ENCODE peak calls at places on chromosomes 5 and 9, in six cellular contexts. M is RCC 7860; X is HepG2; N is NCI-H748 treated with DMSO at 0.1 percent for 48 hours; I is stimulated activated naive B cell treated with anti-CD40 and anti-IgM and Interleukin-4, amounts not matched to agents 10 μg/mL and 1 μg/mL and 100 μg/mL, for 72 hours; G is Calu3. B is an unnamed sample.
A peak's percentile ranks its signal among the peaks of the same experiment; 100 is the strongest.

GRCh38 chr9:119195521-119195920 is 173.7 kb downstream of the BRINP1 start:
- DNase-seq in G (no peak), X (no peak), M (no peak), N (no peak), I (no peak), B (no peak)

GRCh38 chr9:27336829-27337228 is 39.9 kb upstream of the EQTN start:
- DNase-seq in N (no peak), X (no peak), I (no peak), M (no peak), G (no peak), B (no peak)

GRCh38 chr9:135248721-135249120 is 161.3 kb downstream of the OLFM1 start:
- DNase-seq in G (no peak), I (no peak), X (no peak), M (no peak), N (no peak), B (no peak)

GRCh38 chr9:74336161-74336560 is 161.0 kb upstream of the RORB start:
- DNase-seq in M (no peak), X (no peak), G (no peak), N (no peak), I (no peak), B (no peak)

GRCh38 chr5:138068742-138069375 is 15.0 kb upstream of the WNT8A start:
- DNase-seq in N (peak; percentile 42), X (peak; percentile 59), I (peak; percentile 40), G (peak; percentile 93), M (peak; percentile 50), B (peak; percentile 10)

GRCh38 chr9:18893491-18893890 is 139.5 kb downstream of the SAXO1 start:
- DNase-seq in G (no peak), N (no peak), M (no peak), I (no peak), X (no peak), B (no peak)

GRCh38 chr9:135468866-135469521 is 10.6 kb upstream of the PPP1R26 start:
- DNase-seq in M (no peak), G (peak; percentile 35), N (no peak), X (no peak), I (no peak), B (no peak)

GRCh38 chr9:91060520-91061343 is 259.1 kb downstream of the SYK start:
- DNase-seq in G (peak; percentile 47), N (peak; percentile 76), M (peak; percentile 53), X (peak; percentile 94), I (no peak), B (peak; percentile 97)

GRCh38 chr5:35853652-35854051 is 3.0 kb upstream of the IL7R start:
- DNase-seq in G (no peak), M (peak; percentile 29), I (no peak), N (no peak), X (no peak), B (no peak)

GRCh38 chr5:20528471-20528870 is 540.5 kb upstream of the CDH18 start:
- DNase-seq in M (no peak), X (no peak), G (no peak), N (no peak), I (no peak), B (no peak)

GRCh38 chr9:129472651-129473102 is 148.2 kb downstream of the C9orf50 start:
- DNase-seq in N (no peak), I (no peak), M (peak; percentile 54), X (no peak), G (no peak), B (no peak)

GRCh38 chr9:36144322-36145206 is 8.0 kb downstream of the GLIPR2 start:
- DNase-seq in G (no peak), I (no peak), N (no peak), M (no peak), X (peak; percentile 20), B (no peak)

GRCh38 chr5:74408150-74409043 is 232.1 kb downstream of the ENC1 start:
- DNase-seq in N (peak; percentile 55), I (no peak), G (no peak), M (no peak), X (peak; percentile 96), B (no peak)

GRCh38 chr9:126411225-126411947 is 84.8 kb downstream of the MVB12B start:
- DNase-seq in N (no peak), G (no peak), X (no peak), M (peak; percentile 21), I (no peak), B (no peak)

GRCh38 chr5:61623401-61624069 is 291.5 kb downstream of the ZSWIM6 start:
- DNase-seq in G (no peak), X (peak; percentile 5), M (no peak), N (no peak), I (no peak), B (no peak)

B was measured in HS-5.